ENCODE peak calls at places on chromosomes 13 and 19, in five cellular contexts. R is AG10803; L is astrocyte of the hippocampus; C is stimulated activated CD4-positive, alpha-beta T cell treated with anti-CD3 and anti-CD28 coated beads, Interleukin-1b, Interleukin-23, amount 100 ng/mL, for 24 hours; J is iris pigment epithelial cell. S is an unnamed sample.

GRCh38 chr13:29524176-29524575 is 71.3 kb downstream of the SLC7A1 start:
- DNase-seq in L (no peak), C (no peak), J (no peak), R (no peak), S (no peak)

GRCh38 chr13:97327521-97328221 is 105.5 kb downstream of the MBNL2 start:
- DNase-seq in J (no peak), L (peak), R (no peak), C (no peak), S (no peak)

GRCh38 chr19:41245779-41246297 is 18.3 kb upstream of the HNRNPUL1 start:
- DNase-seq in J (no peak), R (no peak), L (no peak), C (no peak), S (no peak)

GRCh38 chr13:109154546-109154945 is 525.1 kb downstream of the MYO16 start:
- DNase-seq in R (peak), J (peak), C (no peak), L (no peak), S (no peak)

GRCh38 chr13:108777421-108778420 is 148.3 kb downstream of the MYO16 start:
- DNase-seq in J (peak), C (no peak), R (no peak), L (peak), S (no peak)

GRCh38 chr19:42303101-42303464 is 659 bp upstream of the PAFAH1B3 start:
- DNase-seq in L (no peak), C (no peak), R (no peak), J (no peak), S (no peak)

GRCh38 chr19:48619692-48620565 is 623 bp downstream of the SPHK2 start:
- DNase-seq in C (no peak), R (peak), L (no peak), J (no peak), S (no peak)

GRCh38 chr19:13208131-13208963 is 58.1 kb downstream of the IER2 start:
- DNase-seq in C (peak), R (peak), J (peak), L (peak), S (no peak)